ENCODE peak calls at places on chromosomes 16 and 17, in nine cellular contexts. F, O, I, V, N, K, M, H and W are unnamed samples.

GRCh38 chr17:75753514-75754377 is 11.2 kb downstream of the GALK1 start:
- DNase-seq in I (no peak), F (peak; percentile 74), H (peak; percentile 96), M (peak; percentile 91), N (no peak), K (no peak), O (peak; percentile 61), V (peak; percentile 59), W (no peak)

GRCh38 chr17:21674242-21674731 is 18.0 kb upstream of the KCNJ18 start:
- DNase-seq in V (no peak), O (no peak), N (no peak), I (no peak), F (no peak), M (peak; percentile 77), K (no peak), H (peak; percentile 11), W (no peak)

GRCh38 chr17:60159479-60159866 is 9.7 kb downstream of the CA4 start:
- DNase-seq in I (no peak), O (no peak), K (no peak), H (peak; percentile 9), F (no peak), N (no peak), V (no peak), M (no peak), W (no peak)

GRCh38 chr17:50063516-50064252 is 7.8 kb downstream of the ITGA3 start:
- DNase-seq in I (no peak), M (no peak), H (no peak), K (no peak), F (no peak), N (no peak), V (no peak), O (no peak), W (no peak)

GRCh38 chr16:4677994-4678393 is 15.4 kb upstream of the NUDT16L1 start:
- DNase-seq in M (no peak), F (no peak), N (no peak), O (no peak), I (no peak), V (no peak), H (no peak), K (no peak), W (no peak)

GRCh38 chr17:50542795-50543774 is 3.9 kb upstream of the SPATA20 start:
- DNase-seq in N (no peak), I (no peak), F (no peak), V (no peak), H (no peak), M (no peak), O (no peak), K (no peak), W (no peak)

GRCh38 chr17:80840011-80840410 is 151.6 kb upstream of the CHMP6 start:
- DNase-seq in K (no peak), N (no peak), H (no peak), I (no peak), V (no peak), O (no peak), M (peak; percentile 70), F (no peak), W (no peak)

GRCh38 chr17:76967762-76968161 is 99.6 kb downstream of the MGAT5B start:
- DNase-seq in F (no peak), V (no peak), M (no peak), I (no peak), K (no peak), N (no peak), O (no peak), H (no peak), W (no peak)

GRCh38 chr17:79027274-79027924 is 3.4 kb downstream of the C1QTNF1 start:
- DNase-seq in H (no peak), I (no peak), O (no peak), F (no peak), K (peak; percentile 81), N (no peak), V (no peak), M (peak; percentile 66), W (no peak)

GRCh38 chr16:84959045-84959576 is 52.2 kb downstream of the ZDHHC7 start:
- DNase-seq in F (no peak), N (no peak), H (no peak), V (peak; percentile 35), K (no peak), O (no peak), M (no peak), I (no peak), W (no peak)

GRCh38 chr17:56891751-56892150 is 22.1 kb downstream of the TRIM25 start:
- DNase-seq in I (no peak), V (no peak), F (peak; percentile 32), K (no peak), N (no peak), O (peak; percentile 38), H (no peak), M (peak; percentile 86), W (no peak)

GRCh38 chr16:85138073-85138824 is 26.0 kb upstream of the CIBAR2 start:
- DNase-seq in I (no peak), H (no peak), M (no peak), V (no peak), O (no peak), F (no peak), N (no peak), K (no peak), W (no peak)

GRCh38 chr16:49890876-49891275 is 35.0 kb upstream of the ZNF423 start:
- DNase-seq in F (peak; percentile 58), O (no peak), M (no peak), I (no peak), H (no peak), N (no peak), K (no peak), V (peak; percentile 60), W (no peak)